ENCODE peak calls at places on chromosomes 13 and 19, in five cellular contexts. One of them, this sample, is unnamed.

GRCh38 chr13:76885203-76886004 is 801 bp downstream of the KCTD12 start:
- DNase-seq in adrenal gland: peak; percentile 69
- DNase-seq in AG09319: no peak
- DNase-seq in GM18507: peak; percentile 22
- DNase-seq in HFF-Myc: peak; percentile 33
- DNase-seq in this sample: peak; percentile 31

GRCh38 chr13:23375007-23375971 is 58.2 kb downstream of the SACS start:
- DNase-seq in adrenal gland: peak; percentile 97
- DNase-seq in AG09319: peak; percentile 90
- DNase-seq in GM18507: peak; percentile 95
- DNase-seq in HFF-Myc: peak; percentile 66
- DNase-seq in this sample: peak; percentile 84

GRCh38 chr19:49422407-49423277 is 599 bp downstream of the PTH2 start:
- DNase-seq in adrenal gland: no peak
- DNase-seq in AG09319: no peak
- DNase-seq in GM18507: no peak
- DNase-seq in HFF-Myc: no peak
- DNase-seq in this sample: no peak

GRCh38 chr19:30449673-30450072 is 77.5 kb downstream of the ZNF536 start:
- DNase-seq in adrenal gland: no peak
- DNase-seq in AG09319: no peak
- DNase-seq in GM18507: no peak
- DNase-seq in HFF-Myc: no peak
- DNase-seq in this sample: no peak

GRCh38 chr19:690203-690602 is 5.0 kb downstream of the PRSS57 start:
- DNase-seq in adrenal gland: no peak
- DNase-seq in AG09319: no peak
- DNase-seq in GM18507: no peak
- DNase-seq in HFF-Myc: no peak
- DNase-seq in this sample: no peak

GRCh38 chr19:14480695-14481069 is 5.5 kb upstream of the PTGER1 start:
- DNase-seq in adrenal gland: no peak
- DNase-seq in AG09319: no peak
- DNase-seq in GM18507: no peak
- DNase-seq in HFF-Myc: no peak
- DNase-seq in this sample: no peak

GRCh38 chr19:1113278-1113985 is 9.6 kb downstream of the GPX4 start:
- DNase-seq in adrenal gland: peak; percentile 97
- DNase-seq in AG09319: peak; percentile 84
- DNase-seq in GM18507: peak; percentile 93
- DNase-seq in HFF-Myc: peak; percentile 77
- DNase-seq in this sample: peak; percentile 100

GRCh38 chr13:37403776-37404497 is 194.6 kb downstream of the POSTN start:
- DNase-seq in adrenal gland: no peak
- DNase-seq in AG09319: peak; percentile 95
- DNase-seq in GM18507: no peak
- DNase-seq in HFF-Myc: no peak
- DNase-seq in this sample: no peak

GRCh38 chr13:28349371-28349770 is 145.6 kb downstream of the FLT1 start:
- DNase-seq in adrenal gland: no peak
- DNase-seq in AG09319: no peak
- DNase-seq in GM18507: no peak
- DNase-seq in HFF-Myc: no peak
- DNase-seq in this sample: no peak

This sample was measured in GM19239.